ENCODE peak calls at places on chromosome 6, in four cellular contexts. Z is stimulated activated CD8-positive, alpha-beta memory T cell treated with anti-CD3 and anti-CD28 coated beads, Interleukin-15, amount 100 ng/mL, for 1 hour; R is T-helper 17 cell; C is glutamatergic neuron. T is an unnamed sample.

GRCh38 chr6:110329348-110329728 is 28.8 kb downstream of the METTL24 start:
- DNase-seq in Z (no peak), R (no peak), C (no peak), T (no peak)

GRCh38 chr6:99030915-99031314 is 83.2 kb upstream of the FBXL4 start:
- DNase-seq in Z (no peak), R (no peak), C (no peak), T (no peak)

GRCh38 chr6:112443118-112443641 is 96.0 kb downstream of the RFPL4B start:
- DNase-seq in Z (no peak), R (no peak), C (no peak), T (no peak)

GRCh38 chr6:8888468-8888867 is 453.1 kb upstream of the SLC35B3 start:
- DNase-seq in Z (no peak), R (no peak), C (no peak), T (no peak)

GRCh38 chr6:170462366-170463020 is 90.6 kb downstream of the PSMB1 start:
- DNase-seq in Z (no peak), R (no peak), C (no peak), T (no peak)

GRCh38 chr6:44679906-44680698 is 292.6 kb downstream of the CDC5L start:
- DNase-seq in Z (no peak), R (no peak), C (no peak), T (no peak)

GRCh38 chr6:106751501-106752252 is 122.3 kb downstream of the QRSL1 start:
- DNase-seq in Z (no peak), R (no peak), C (no peak), T (no peak)

GRCh38 chr6:3325210-3325609 is 66.5 kb downstream of the PSMG4 start:
- DNase-seq in Z (no peak), R (no peak), C (no peak), T (no peak)

T was measured in activated effector memory CD4-positive, alpha-beta T cell treated with Interleukin-2 at 50 U/mL for 16 hours.